ENCODE peak calls at places on chromosomes 2 and 18, in seven cellular contexts. One of them, this sample, is unnamed.

GRCh38 chr2:14448340-14448739 is 184.2 kb upstream of the LRATD1 start:
- DNase-seq in CD8-positive, alpha-beta T cell: no peak
- DNase-seq in hepatocyte: no peak
- DNase-seq in heart right ventricle: no peak
- DNase-seq in uterus: no peak
- DNase-seq in aorta: no peak
- DNase-seq in stomach: no peak
- DNase-seq in this sample: no peak

GRCh38 chr18:61635901-61636528 is 256.8 kb downstream of the RNF152 start:
- DNase-seq in heart right ventricle: peak
- DNase-seq in hepatocyte: peak
- DNase-seq in stomach: peak
- DNase-seq in CD8-positive, alpha-beta T cell: no peak
- DNase-seq in aorta: peak
- DNase-seq in uterus: peak
- DNase-seq in this sample: peak

GRCh38 chr18:45006934-45007333 is 326.2 kb downstream of the SETBP1 start:
- DNase-seq in aorta: no peak
- DNase-seq in hepatocyte: no peak
- DNase-seq in CD8-positive, alpha-beta T cell: no peak
- DNase-seq in heart right ventricle: no peak
- DNase-seq in stomach: no peak
- DNase-seq in uterus: no peak
- DNase-seq in this sample: no peak

GRCh38 chr2:56337342-56337741 is 153.6 kb downstream of the CCDC85A start:
- DNase-seq in uterus: no peak
- DNase-seq in stomach: peak
- DNase-seq in aorta: no peak
- DNase-seq in hepatocyte: peak
- DNase-seq in heart right ventricle: no peak
- DNase-seq in CD8-positive, alpha-beta T cell: no peak
- DNase-seq in this sample: no peak

GRCh38 chr18:74173434-74173750 is 25.1 kb downstream of the TIMM21 start:
- DNase-seq in uterus: no peak
- DNase-seq in stomach: no peak
- DNase-seq in heart right ventricle: no peak
- DNase-seq in CD8-positive, alpha-beta T cell: no peak
- DNase-seq in aorta: no peak
- DNase-seq in hepatocyte: no peak
- DNase-seq in this sample: no peak

GRCh38 chr18:8367217-8367988 is 241.8 kb upstream of the RAB12 start:
- DNase-seq in heart right ventricle: peak
- DNase-seq in uterus: peak
- DNase-seq in stomach: peak
- DNase-seq in aorta: no peak
- DNase-seq in CD8-positive, alpha-beta T cell: no peak
- DNase-seq in hepatocyte: peak
- DNase-seq in this sample: no peak

GRCh38 chr2:176132397-176133086 is 3.0 kb downstream of the HOXD8 start:
- DNase-seq in aorta: no peak
- DNase-seq in stomach: no peak
- DNase-seq in hepatocyte: no peak
- DNase-seq in heart right ventricle: no peak
- DNase-seq in CD8-positive, alpha-beta T cell: no peak
- DNase-seq in uterus: no peak
- DNase-seq in this sample: peak

GRCh38 chr2:74867841-74868658 is 34.1 kb downstream of the HK2 start:
- DNase-seq in stomach: peak
- DNase-seq in aorta: no peak
- DNase-seq in heart right ventricle: no peak
- DNase-seq in uterus: peak
- DNase-seq in hepatocyte: peak
- DNase-seq in CD8-positive, alpha-beta T cell: no peak
- DNase-seq in this sample: no peak

GRCh38 chr2:44055229-44055628 is 59.4 kb upstream of the LRPPRC start:
- DNase-seq in hepatocyte: no peak
- DNase-seq in stomach: no peak
- DNase-seq in aorta: no peak
- DNase-seq in CD8-positive, alpha-beta T cell: no peak
- DNase-seq in heart right ventricle: no peak
- DNase-seq in uterus: no peak
- DNase-seq in this sample: no peak

GRCh38 chr2:96556441-96557330 is 20.1 kb downstream of the ARID5A start:
- DNase-seq in aorta: no peak
- DNase-seq in heart right ventricle: no peak
- DNase-seq in uterus: no peak
- DNase-seq in hepatocyte: peak
- DNase-seq in CD8-positive, alpha-beta T cell: no peak
- DNase-seq in stomach: peak
- DNase-seq in this sample: peak

GRCh38 chr2:24915796-24916195 is 4.2 kb downstream of the ADCY3 start:
- DNase-seq in uterus: no peak
- DNase-seq in hepatocyte: no peak
- DNase-seq in aorta: no peak
- DNase-seq in heart right ventricle: peak
- DNase-seq in CD8-positive, alpha-beta T cell: no peak
- DNase-seq in stomach: no peak
- DNase-seq in this sample: no peak

GRCh38 chr2:237650455-237650850 is 23.1 kb downstream of the LRRFIP1 start:
- DNase-seq in hepatocyte: no peak
- DNase-seq in aorta: peak
- DNase-seq in uterus: no peak
- DNase-seq in heart right ventricle: no peak
- DNase-seq in CD8-positive, alpha-beta T cell: no peak
- DNase-seq in stomach: peak
- DNase-seq in this sample: no peak

GRCh38 chr2:219987830-219988229 is 360.4 kb downstream of the SLC4A3 start:
- DNase-seq in CD8-positive, alpha-beta T cell: no peak
- DNase-seq in stomach: no peak
- DNase-seq in uterus: no peak
- DNase-seq in heart right ventricle: no peak
- DNase-seq in aorta: peak
- DNase-seq in hepatocyte: peak
- DNase-seq in this sample: no peak

GRCh38 chr2:64873472-64873924 is 115.7 kb upstream of the SLC1A4 start:
- DNase-seq in uterus: peak
- DNase-seq in hepatocyte: peak
- DNase-seq in stomach: peak
- DNase-seq in aorta: peak
- DNase-seq in heart right ventricle: peak
- DNase-seq in CD8-positive, alpha-beta T cell: peak
- DNase-seq in this sample: peak

GRCh38 chr2:236168110-236169067 is at the start of gene GBX2:
- DNase-seq in hepatocyte: peak
- DNase-seq in aorta: no peak
- DNase-seq in uterus: no peak
- DNase-seq in heart right ventricle: no peak
- DNase-seq in CD8-positive, alpha-beta T cell: no peak
- DNase-seq in stomach: no peak
- DNase-seq in this sample: no peak

GRCh38 chr18:49944681-49945080 is 131.3 kb upstream of the ACAA2 start:
- DNase-seq in aorta: no peak
- DNase-seq in CD8-positive, alpha-beta T cell: no peak
- DNase-seq in stomach: no peak
- DNase-seq in uterus: no peak
- DNase-seq in hepatocyte: peak
- DNase-seq in heart right ventricle: no peak
- DNase-seq in this sample: no peak

GRCh38 chr2:105236060-105236424 is 5.5 kb upstream of the GPR45 start:
- DNase-seq in hepatocyte: no peak
- DNase-seq in uterus: no peak
- DNase-seq in CD8-positive, alpha-beta T cell: no peak
- DNase-seq in aorta: no peak
- DNase-seq in stomach: no peak
- DNase-seq in heart right ventricle: no peak
- DNase-seq in this sample: no peak

GRCh38 chr2:98084869-98085238 is 2.1 kb upstream of the VWA3B start:
- DNase-seq in CD8-positive, alpha-beta T cell: no peak
- DNase-seq in heart right ventricle: no peak
- DNase-seq in hepatocyte: no peak
- DNase-seq in stomach: peak
- DNase-seq in aorta: no peak
- DNase-seq in uterus: no peak
- DNase-seq in this sample: no peak

GRCh38 chr2:98087447-98088065 is 589 bp downstream of the VWA3B start:
- DNase-seq in uterus: no peak
- DNase-seq in hepatocyte: no peak
- DNase-seq in stomach: no peak
- DNase-seq in aorta: no peak
- DNase-seq in heart right ventricle: no peak
- DNase-seq in CD8-positive, alpha-beta T cell: no peak
- DNase-seq in this sample: no peak

GRCh38 chr2:98084151-98084868 is 2.7 kb upstream of the VWA3B start:
- DNase-seq in aorta: no peak
- DNase-seq in stomach: no peak
- DNase-seq in heart right ventricle: no peak
- DNase-seq in hepatocyte: no peak
- DNase-seq in uterus: no peak
- DNase-seq in CD8-positive, alpha-beta T cell: no peak
- DNase-seq in this sample: no peak

GRCh38 chr2:98086491-98087446 is at the start of gene VWA3B:
- DNase-seq in stomach: peak
- DNase-seq in uterus: peak
- DNase-seq in hepatocyte: peak
- DNase-seq in aorta: peak
- DNase-seq in CD8-positive, alpha-beta T cell: no peak
- DNase-seq in heart right ventricle: peak
- DNase-seq in this sample: peak

GRCh38 chr2:98085649-98086048 is 1.3 kb upstream of the VWA3B start:
- DNase-seq in aorta: no peak
- DNase-seq in CD8-positive, alpha-beta T cell: no peak
- DNase-seq in stomach: peak
- DNase-seq in hepatocyte: no peak
- DNase-seq in heart right ventricle: no peak
- DNase-seq in uterus: no peak
- DNase-seq in this sample: no peak
- H3K27ac ChIP-seq in aorta: no peak
- H3K27ac ChIP-seq in CD8-positive, alpha-beta T cell: no peak
- H3K27ac ChIP-seq in stomach: peak
- H3K27ac ChIP-seq in hepatocyte: no peak
- H3K27ac ChIP-seq in heart right ventricle: no peak
- H3K27ac ChIP-seq in uterus: no peak
- H3K27ac ChIP-seq in this sample: no peak

DNA sequence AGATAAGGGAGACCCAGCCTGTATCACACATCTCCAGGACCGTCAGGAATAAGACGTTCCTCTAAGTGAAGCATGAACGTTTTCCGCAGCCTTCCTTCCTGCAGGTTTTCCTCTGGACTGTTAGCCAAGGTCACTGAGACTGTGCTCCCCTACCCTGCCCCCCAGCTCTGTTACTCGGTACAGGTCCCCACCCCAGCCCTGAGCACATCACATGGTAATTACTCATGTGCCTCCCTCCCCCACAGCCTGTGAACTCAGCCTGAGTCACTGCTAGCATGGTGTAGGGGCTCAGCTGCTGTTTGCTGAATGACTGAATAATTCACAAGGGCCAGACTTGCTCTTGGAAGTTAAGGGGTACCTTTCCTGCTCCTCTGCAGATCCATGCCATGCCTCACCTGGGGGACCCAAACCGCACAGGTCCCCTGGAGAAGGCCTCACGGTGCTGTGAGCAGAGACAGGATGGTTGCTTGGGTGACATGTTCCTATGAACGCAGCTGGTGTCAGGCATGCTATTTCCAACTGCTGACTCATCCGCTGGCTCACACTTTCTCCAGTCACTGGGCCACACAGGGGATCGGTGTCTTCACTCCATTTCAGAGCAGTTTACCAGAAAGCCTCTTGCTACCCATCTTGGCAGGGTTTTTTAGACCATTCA is 88.2 kb downstream of the PLB1 start:
- DNase-seq in uterus: peak
- DNase-seq in stomach: peak
- DNase-seq in hepatocyte: peak
- DNase-seq in heart right ventricle: peak
- DNase-seq in aorta: peak
- DNase-seq in CD8-positive, alpha-beta T cell: peak
- DNase-seq in this sample: peak
- H3K27ac ChIP-seq in uterus: peak
- H3K27ac ChIP-seq in stomach: peak
- H3K27ac ChIP-seq in hepatocyte: peak
- H3K27ac ChIP-seq in heart right ventricle: peak
- H3K27ac ChIP-seq in aorta: no peak
- H3K27ac ChIP-seq in CD8-positive, alpha-beta T cell: no peak
- H3K27ac ChIP-seq in this sample: peak

GRCh38 chr2:159088906-159089305 is 120.5 kb downstream of the TANC1 start:
- DNase-seq in aorta: no peak
- DNase-seq in hepatocyte: no peak
- DNase-seq in stomach: no peak
- DNase-seq in uterus: no peak
- DNase-seq in heart right ventricle: no peak
- DNase-seq in CD8-positive, alpha-beta T cell: no peak
- DNase-seq in this sample: no peak

GRCh38 chr2:159084395-159085370 is 116.2 kb downstream of the TANC1 start:
- DNase-seq in hepatocyte: no peak
- DNase-seq in CD8-positive, alpha-beta T cell: no peak
- DNase-seq in uterus: no peak
- DNase-seq in stomach: no peak
- DNase-seq in aorta: no peak
- DNase-seq in heart right ventricle: no peak
- DNase-seq in this sample: peak

GRCh38 chr2:159086874-159087273 is 118.4 kb downstream of the TANC1 start:
- DNase-seq in hepatocyte: no peak
- DNase-seq in uterus: no peak
- DNase-seq in heart right ventricle: no peak
- DNase-seq in stomach: no peak
- DNase-seq in CD8-positive, alpha-beta T cell: no peak
- DNase-seq in aorta: no peak
- DNase-seq in this sample: no peak

GRCh38 chr2:159083601-159084000 is 115.2 kb downstream of the TANC1 start:
- DNase-seq in CD8-positive, alpha-beta T cell: no peak
- DNase-seq in aorta: no peak
- DNase-seq in hepatocyte: no peak
- DNase-seq in uterus: no peak
- DNase-seq in stomach: no peak
- DNase-seq in heart right ventricle: no peak
- DNase-seq in this sample: no peak

DNA sequence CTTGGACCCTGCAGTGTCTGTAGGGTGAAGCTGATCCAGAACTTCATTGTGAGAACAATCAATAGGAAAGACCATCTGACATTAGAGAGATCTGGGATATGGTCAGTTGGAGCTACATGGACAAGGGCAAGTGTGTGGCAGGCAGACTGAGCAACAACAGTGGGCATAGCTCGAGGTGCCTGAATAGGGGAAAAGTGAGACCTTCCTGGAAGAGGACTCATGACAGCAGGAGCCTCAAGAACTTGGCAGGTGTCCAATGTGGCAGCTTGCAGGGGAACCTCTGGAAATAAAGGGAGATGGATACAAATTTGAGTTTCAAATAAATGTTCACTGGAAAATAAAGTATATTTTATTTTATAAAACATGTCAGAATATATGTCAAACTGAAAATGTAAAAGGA is 117.9 kb downstream of the TANC1 start:
- DNase-seq in uterus: no peak
- DNase-seq in heart right ventricle: no peak
- DNase-seq in hepatocyte: no peak
- DNase-seq in stomach: no peak
- DNase-seq in CD8-positive, alpha-beta T cell: no peak
- DNase-seq in aorta: no peak
- DNase-seq in this sample: peak
- H3K27ac ChIP-seq in uterus: no peak
- H3K27ac ChIP-seq in heart right ventricle: peak
- H3K27ac ChIP-seq in hepatocyte: no peak
- H3K27ac ChIP-seq in stomach: no peak
- H3K27ac ChIP-seq in CD8-positive, alpha-beta T cell: no peak
- H3K27ac ChIP-seq in aorta: no peak
- H3K27ac ChIP-seq in this sample: no peak

GRCh38 chr2:8676915-8677645 is 4.8 kb upstream of the ID2 start:
- DNase-seq in stomach: no peak
- DNase-seq in heart right ventricle: no peak
- DNase-seq in aorta: no peak
- DNase-seq in uterus: no peak
- DNase-seq in CD8-positive, alpha-beta T cell: no peak
- DNase-seq in hepatocyte: peak
- DNase-seq in this sample: no peak
- H3K27ac ChIP-seq in stomach: peak
- H3K27ac ChIP-seq in heart right ventricle: peak
- H3K27ac ChIP-seq in aorta: peak
- H3K27ac ChIP-seq in uterus: peak
- H3K27ac ChIP-seq in CD8-positive, alpha-beta T cell: no peak
- H3K27ac ChIP-seq in hepatocyte: peak
- H3K27ac ChIP-seq in this sample: peak

This sample was measured in adrenal gland.